ENCODE peak calls at places on chromosome 3, in four cellular contexts. V, M, I and G are unnamed samples.

GRCh38 chr3:186001838-186002237 is 64.0 kb upstream of the TRA2B start:
- DNase-seq in V (no peak), M (no peak), I (no peak), G (no peak)

GRCh38 chr3:189148090-189148507 is 23.7 kb upstream of the TPRG1 start:
- DNase-seq in V (peak; percentile 29), M (no peak), I (peak; percentile 8), G (peak; percentile 9)

GRCh38 chr3:176469694-176470205 is 727.5 kb downstream of the TBL1XR1 start:
- DNase-seq in V (no peak), M (no peak), I (no peak), G (no peak)

GRCh38 chr3:66253790-66254620 is 33.2 kb downstream of the SLC25A26 start:
- DNase-seq in V (no peak), M (no peak), I (no peak), G (no peak)

GRCh38 chr3:125585595-125586223 is 9.6 kb downstream of the OSBPL11 start:
- DNase-seq in V (no peak), M (no peak), I (no peak), G (no peak)

GRCh38 chr3:73056365-73057150 is 4.9 kb upstream of the EBLN2 start:
- DNase-seq in V (no peak), M (no peak), I (no peak), G (no peak)

GRCh38 chr3:107430214-107431047 is 53.2 kb downstream of the CCDC54 start:
- DNase-seq in V (no peak), M (no peak), I (no peak), G (no peak)

GRCh38 chr3:113501597-113501996 is 13.4 kb downstream of the SPICE1 start:
- DNase-seq in V (no peak), M (no peak), I (no peak), G (no peak)

GRCh38 chr3:7190094-7190493 is 329.2 kb downstream of the GRM7 start:
- DNase-seq in V (no peak), M (no peak), I (no peak), G (no peak)

GRCh38 chr3:116394365-116394764 is 50.9 kb downstream of the LSAMP start:
- DNase-seq in V (no peak), M (no peak), I (no peak), G (no peak)

GRCh38 chr3:146020969-146021368 is 140.0 kb downstream of the PLOD2 start:
- DNase-seq in V (no peak), M (no peak), I (no peak), G (no peak)

GRCh38 chr3:79521221-79521848 is 246.5 kb downstream of the ROBO1 start:
- DNase-seq in V (no peak), M (no peak), I (no peak), G (no peak)

GRCh38 chr3:127413871-127414270 is 126.0 kb upstream of the PRR20G start:
- DNase-seq in V (no peak), M (no peak), I (no peak), G (no peak)